ENCODE peak calls at places on chromosomes 3 and 15, in eight cellular contexts. L is heart right ventricle, Q is NCI-H1694 treated with DMSO at 0.1 percent for 48 hours, O is fibroblast of mammary gland, F is colonic mucosa, C is omental fat pad, N is HuH-7.5, E is ACHN. P is an unnamed sample.

GRCh38 chr3:57826952-57827723 is 71.0 kb downstream of the SLMAP start:
- DNase-seq in L (no peak), Q (no peak), O (no peak), F (no peak), C (no peak), N (no peak), E (no peak), P (no peak)

GRCh38 chr3:62965311-62965710 is 90.1 kb upstream of the CADPS start:
- DNase-seq in L (no peak), Q (no peak), O (peak), F (no peak), C (no peak), N (no peak), E (peak), P (no peak)

GRCh38 chr3:128686465-128686864 is 35.8 kb upstream of the RPN1 start:
- DNase-seq in L (no peak), Q (no peak), O (no peak), F (no peak), C (no peak), N (no peak), E (no peak), P (no peak)

GRCh38 chr3:39108309-39108708 is 829 bp downstream of the TTC21A start:
- DNase-seq in L (no peak), Q (no peak), O (no peak), F (peak), C (no peak), N (no peak), E (no peak), P (peak)

GRCh38 chr3:54822206-54822605 is 105.7 kb downstream of the LRTM1 start:
- DNase-seq in L (peak), Q (no peak), O (peak), F (peak), C (no peak), N (no peak), E (no peak), P (peak)

GRCh38 chr3:30007668-30008067 is 598.7 kb upstream of the TGFBR2 start:
- DNase-seq in L (no peak), Q (no peak), O (peak), F (no peak), C (no peak), N (no peak), E (peak), P (no peak)

GRCh38 chr15:67761343-67761742 is 64.0 kb upstream of the SKOR1 start:
- DNase-seq in L (no peak), Q (no peak), O (no peak), F (peak), C (no peak), N (peak), E (no peak), P (peak)

GRCh38 chr3:125957674-125958510 is 11.1 kb upstream of the ROPN1B start:
- DNase-seq in L (no peak), Q (no peak), O (no peak), F (no peak), C (no peak), N (no peak), E (no peak), P (no peak)

GRCh38 chr3:150059729-150060128 is 89.0 kb upstream of the PFN2 start:
- DNase-seq in L (no peak), Q (no peak), O (no peak), F (no peak), C (no peak), N (no peak), E (no peak), P (no peak)

GRCh38 chr15:58741032-58741431 is 8.5 kb downstream of the ADAM10 start:
- DNase-seq in L (no peak), Q (no peak), O (no peak), F (no peak), C (no peak), N (no peak), E (no peak), P (no peak)

GRCh38 chr3:59246719-59247401 is 197.0 kb upstream of the CFAP20DC start:
- DNase-seq in L (no peak), Q (no peak), O (no peak), F (no peak), C (no peak), N (no peak), E (no peak), P (no peak)

GRCh38 chr15:60721706-60722105 is 242.8 kb upstream of the ICE2 start:
- DNase-seq in L (no peak), Q (no peak), O (peak), F (no peak), C (no peak), N (no peak), E (no peak), P (no peak)

GRCh38 chr3:27553868-27554540 is 69.8 kb upstream of the SLC4A7 start:
- DNase-seq in L (no peak), Q (no peak), O (peak), F (no peak), C (no peak), N (no peak), E (no peak), P (no peak)

GRCh38 chr3:164791263-164791662 is 287.0 kb downstream of the SI start:
- DNase-seq in L (no peak), Q (no peak), O (peak), F (no peak), C (no peak), N (no peak), E (no peak), P (no peak)

GRCh38 chr3:122660575-122660974 is 20.1 kb upstream of the PARP14 start:
- DNase-seq in L (no peak), Q (no peak), O (no peak), F (no peak), C (no peak), N (no peak), E (no peak), P (no peak)

GRCh38 chr3:12371525-12372140 is 82.8 kb downstream of the PPARG start:
- DNase-seq in L (peak), Q (no peak), O (peak), F (no peak), C (no peak), N (no peak), E (no peak), P (no peak)

GRCh38 chr3:113516115-113516505 is 1.2 kb upstream of the SPICE1 start:
- DNase-seq in L (peak), Q (no peak), O (no peak), F (peak), C (no peak), N (no peak), E (no peak), P (peak)

GRCh38 chr3:158842946-158843345 is 41.1 kb downstream of the MFSD1 start:
- DNase-seq in L (no peak), Q (no peak), O (peak), F (no peak), C (no peak), N (no peak), E (no peak), P (no peak)

GRCh38 chr3:49377483-49377882 is 19.3 kb upstream of the GPX1 start:
- DNase-seq in L (no peak), Q (no peak), O (peak), F (no peak), C (no peak), N (no peak), E (peak), P (no peak)

GRCh38 chr3:53258600-53259426 is 3.0 kb upstream of the TKT start:
- DNase-seq in L (no peak), Q (no peak), O (no peak), F (no peak), C (no peak), N (no peak), E (no peak), P (no peak)

GRCh38 chr3:97960561-97961275 is 11.5 kb downstream of the RIOX2 start:
- DNase-seq in L (no peak), Q (no peak), O (peak), F (no peak), C (no peak), N (no peak), E (no peak), P (no peak)

GRCh38 chr3:152350139-152350538 is 81.4 kb downstream of the MBNL1 start:
- DNase-seq in L (no peak), Q (no peak), O (peak), F (no peak), C (no peak), N (no peak), E (no peak), P (no peak)

GRCh38 chr15:71691322-71691699 is 119.0 kb upstream of the NR2E3 start:
- DNase-seq in L (no peak), Q (no peak), O (no peak), F (no peak), C (no peak), N (no peak), E (no peak), P (no peak)

GRCh38 chr15:78061963-78062427 is 15.5 kb downstream of the TBC1D2B start:
- DNase-seq in L (no peak), Q (no peak), O (peak), F (no peak), C (no peak), N (no peak), E (peak), P (no peak)

GRCh38 chr15:83845230-83845629 is 191.3 kb downstream of the ADAMTSL3 start:
- DNase-seq in L (no peak), Q (no peak), O (peak), F (no peak), C (no peak), N (no peak), E (no peak), P (no peak)

GRCh38 chr3:190644766-190645165 is 130.9 kb downstream of the IL1RAP start:
- DNase-seq in L (no peak), Q (no peak), O (peak), F (no peak), C (no peak), N (no peak), E (no peak), P (no peak)

GRCh38 chr3:34256021-34256420 is 457.6 kb downstream of the PDCD6IP start:
- DNase-seq in L (no peak), Q (no peak), O (no peak), F (no peak), C (no peak), N (no peak), E (no peak), P (no peak)

GRCh38 chr3:131008326-131008725 is 18.3 kb downstream of the ASTE1 start:
- DNase-seq in L (no peak), Q (no peak), O (no peak), F (no peak), C (no peak), N (no peak), E (no peak), P (no peak)